ENCODE peak calls at places on chromosomes 7 and 10, in ten cellular contexts. N is lower leg skin; G is hypothalamus; Z is erythroblast; L is effector CD4-positive, alpha-beta T cell; P is lower lobe of right lung; W is left colon; I is NCI-H345; S is activated T-helper 9 cell treated with anti-CD3 and anti-CD28 coated beads, Interleukin-2, amount 50 U/mL, for 16 hours; K is AG04450. R is an unnamed sample.

GRCh38 chr10:3273966-3274365 is 101.4 kb upstream of the PITRM1 start:
- DNase-seq in N (peak; percentile 74), G (no peak), Z (no peak), L (no peak), P (no peak), W (no peak), I (no peak), S (no peak), K (no peak), R (no peak)

GRCh38 chr10:132105302-132105995 is 39.7 kb downstream of the JAKMIP3 start:
- DNase-seq in N (no peak), G (no peak), Z (no peak), L (no peak), P (peak; percentile 22), W (no peak), I (no peak), S (no peak), K (no peak), R (no peak)

GRCh38 chr10:114754445-114755320 is 66.9 kb upstream of the FHIP2A start:
- DNase-seq in N (no peak), G (no peak), Z (no peak), L (no peak), P (no peak), W (no peak), I (no peak), S (no peak), K (peak; percentile 27), R (no peak)

GRCh38 chr10:132476146-132477065 is 61.2 kb upstream of the INPP5A start:
- DNase-seq in N (no peak), G (no peak), Z (no peak), L (peak; percentile 1), P (peak; percentile 19), W (no peak), I (no peak), S (no peak), K (no peak), R (peak; percentile 78)

GRCh38 chr7:108425876-108426275 is 30.4 kb downstream of the NRCAM start:
- DNase-seq in N (no peak), G (no peak), Z (no peak), L (no peak), P (no peak), W (no peak), I (no peak), S (no peak), K (no peak), R (no peak)

GRCh38 chr7:47759056-47759706 is 177.3 kb upstream of the TNS3 start:
- DNase-seq in N (peak; percentile 68), G (no peak), Z (no peak), L (no peak), P (no peak), W (no peak), I (no peak), S (no peak), K (no peak), R (no peak)

GRCh38 chr10:6055929-6056328 is 6.2 kb downstream of the IL2RA start:
- DNase-seq in N (no peak), G (no peak), Z (no peak), L (no peak), P (no peak), W (no peak), I (no peak), S (no peak), K (no peak), R (no peak)

GRCh38 chr10:1574719-1575118 is 162.6 kb downstream of the ADARB2 start:
- DNase-seq in N (no peak), G (no peak), Z (no peak), L (no peak), P (no peak), W (no peak), I (no peak), S (no peak), K (no peak), R (no peak)

GRCh38 chr7:17304926-17305325 is 6.5 kb downstream of the AHR start:
- DNase-seq in N (no peak), G (no peak), Z (no peak), L (no peak), P (no peak), W (no peak), I (no peak), S (no peak), K (peak; percentile 51), R (no peak)

GRCh38 chr10:69180525-69181204 is 631 bp downstream of the SUPV3L1 start:
- DNase-seq in N (no peak), G (no peak), Z (peak; percentile 75), L (peak; percentile 12), P (no peak), W (no peak), I (no peak), S (peak; percentile 17), K (no peak), R (no peak)

GRCh38 chr10:47239211-47239610 is 60.8 kb upstream of the GDF10 start:
- DNase-seq in N (no peak), G (no peak), Z (no peak), L (no peak), P (no peak), W (no peak), I (no peak), S (no peak), K (no peak), R (no peak)

GRCh38 chr7:134477954-134478353 is 19.1 kb upstream of the AKR1B1 start:
- DNase-seq in N (no peak), G (no peak), Z (no peak), L (no peak), P (no peak), W (no peak), I (no peak), S (no peak), K (no peak), R (no peak)

GRCh38 chr10:86357041-86357440 is 9.6 kb downstream of the GRID1 start:
- DNase-seq in N (no peak), G (peak; percentile 62), Z (no peak), L (no peak), P (peak; percentile 41), W (no peak), I (no peak), S (no peak), K (no peak), R (peak; percentile 69)

GRCh38 chr10:103757531-103758293 is 97.7 kb downstream of the SH3PXD2A start:
- DNase-seq in N (peak; percentile 92), G (no peak), Z (peak; percentile 27), L (no peak), P (no peak), W (peak; percentile 47), I (no peak), S (no peak), K (peak; percentile 63), R (no peak)

GRCh38 chr7:139252451-139252850 is 21.4 kb downstream of the UBN2 start:
- DNase-seq in N (no peak), G (no peak), Z (no peak), L (no peak), P (no peak), W (no peak), I (no peak), S (no peak), K (no peak), R (no peak)

GRCh38 chr10:132452216-132452650 is 55.2 kb downstream of the PWWP2B start:
- DNase-seq in N (no peak), G (no peak), Z (no peak), L (no peak), P (peak; percentile 59), W (peak; percentile 49), I (no peak), S (no peak), K (no peak), R (peak; percentile 88)

GRCh38 chr7:30068117-30068516 is 39.9 kb downstream of the PLEKHA8 start:
- DNase-seq in N (no peak), G (no peak), Z (no peak), L (no peak), P (no peak), W (no peak), I (no peak), S (no peak), K (peak; percentile 39), R (no peak)

GRCh38 chr10:110446954-110447608 is 50.6 kb upstream of the DUSP5 start:
- DNase-seq in N (peak; percentile 72), G (no peak), Z (no peak), L (no peak), P (no peak), W (no peak), I (no peak), S (no peak), K (peak; percentile 73), R (peak; percentile 39)

GRCh38 chr7:46679671-46680070 is 758.6 kb upstream of the IGFBP3 start:
- DNase-seq in N (no peak), G (no peak), Z (no peak), L (no peak), P (no peak), W (no peak), I (no peak), S (no peak), K (no peak), R (no peak)

GRCh38 chr10:133608855-133609254 is 17.7 kb downstream of the FRG2B start:
- DNase-seq in N (no peak), G (no peak), Z (no peak), L (no peak), P (no peak), W (no peak), I (peak; percentile 0), S (no peak), K (no peak), R (no peak)

GRCh38 chr7:16428672-16429071 is 7.3 kb upstream of the CRPPA start:
- DNase-seq in N (no peak), G (no peak), Z (no peak), L (no peak), P (no peak), W (peak; percentile 18), I (no peak), S (no peak), K (no peak), R (no peak)

GRCh38 chr7:131068604-131069021 is 259.1 kb upstream of the MKLN1 start:
- DNase-seq in N (no peak), G (no peak), Z (no peak), L (no peak), P (no peak), W (no peak), I (no peak), S (no peak), K (no peak), R (no peak)

GRCh38 chr10:107687702-107688101 is 523.2 kb upstream of the SORCS1 start:
- DNase-seq in N (no peak), G (no peak), Z (no peak), L (no peak), P (no peak), W (no peak), I (no peak), S (no peak), K (no peak), R (no peak)

GRCh38 chr10:46282460-46283216 is 4.2 kb upstream of the ANTXRL start:
- DNase-seq in N (peak; percentile 95), G (peak; percentile 91), Z (peak; percentile 91), L (peak; percentile 48), P (peak; percentile 88), W (peak; percentile 88), I (no peak), S (peak; percentile 37), K (peak; percentile 18), R (no peak)

GRCh38 chr10:70549962-70550845 is 52.3 kb downstream of the PRF1 start:
- DNase-seq in N (peak; percentile 94), G (peak; percentile 48), Z (peak; percentile 52), L (peak; percentile 65), P (peak; percentile 66), W (peak; percentile 72), I (peak; percentile 45), S (peak; percentile 56), K (peak; percentile 24), R (no peak)

GRCh38 chr10:31381766-31382316 is 62.8 kb downstream of the ZEB1 start:
- DNase-seq in N (no peak), G (no peak), Z (no peak), L (no peak), P (no peak), W (no peak), I (no peak), S (no peak), K (no peak), R (no peak)

GRCh38 chr10:32650246-32650655 is 204.3 kb downstream of the CCDC7 start:
- DNase-seq in N (no peak), G (no peak), Z (no peak), L (no peak), P (no peak), W (no peak), I (no peak), S (no peak), K (no peak), R (no peak)

GRCh38 chr10:37015498-37015897 is 109.9 kb upstream of the ANKRD30A start:
- DNase-seq in N (no peak), G (no peak), Z (no peak), L (no peak), P (no peak), W (no peak), I (no peak), S (no peak), K (no peak), R (no peak)

R was measured in chondrocyte.